ENCODE peak calls at places on chromosomes 3 and 15, in ten cellular contexts. V is A549, P is cardiac muscle cell, O is K562, F is esophagus squamous epithelium, T is H9, Z is DND-41, W is sigmoid colon, B is tibial artery, Y is heart right ventricle. N is an unnamed sample. For H3K4me1, the result is how much of the 10 kb centered on the place peaks cover.

GRCh38 chr3:150074697-150075416 is 104.2 kb upstream of the PFN2 start:
- DNase-seq in V (no peak), P (no peak), O (no peak), F (no peak), T (no peak), Z (no peak), W (no peak), B (no peak), Y (no peak), N (no peak)

GRCh38 chr3:29757054-29757777 is 476.3 kb downstream of the RBMS3 start:
- DNase-seq in V (no peak), P (peak), O (no peak), F (no peak), T (no peak), Z (no peak), W (no peak), B (no peak), Y (no peak), N (no peak)

GRCh38 chr3:46716461-46717441 is 918 bp downstream of the PRSS50 start:
- DNase-seq in V (no peak), P (no peak), O (no peak), F (no peak), T (no peak), Z (peak), W (peak), B (peak), Y (peak), N (peak)

GRCh38 chr15:29859981-29860745 is 37.9 kb upstream of the TJP1 start:
- DNase-seq in V (no peak), P (peak), O (no peak), F (no peak), T (no peak), Z (no peak), W (no peak), B (no peak), Y (no peak), N (no peak)

GRCh38 chr3:60912876-60913275 is 338.4 kb downstream of the FHIT start:
- DNase-seq in V (peak), P (no peak), O (no peak), F (no peak), T (no peak), Z (no peak), W (no peak), B (no peak), Y (no peak), N (no peak)

GRCh38 chr3:27644936-27645335 is 77.2 kb downstream of the EOMES start:
- DNase-seq in V (no peak), P (no peak), O (no peak), F (no peak), T (no peak), Z (no peak), W (no peak), B (no peak), Y (no peak), N (no peak)

GRCh38 chr3:184361532-184361931 is at the start of the genes CLCN2 and POLR2H:
- DNase-seq in V (peak), P (peak), O (peak), F (no peak), T (peak), Z (peak), W (no peak), B (peak), Y (peak), N (no peak)

GRCh38 chr15:59281699-59282098 is 75.1 kb downstream of the LDHAL6B start:
- DNase-seq in V (no peak), P (no peak), O (no peak), F (no peak), T (no peak), Z (no peak), W (no peak), B (no peak), Y (no peak), N (no peak)

GRCh38 chr3:67561995-67562394 is 92.4 kb downstream of the SUCLG2 start:
- DNase-seq in V (peak), P (no peak), O (no peak), F (no peak), T (no peak), Z (no peak), W (no peak), B (no peak), Y (no peak), N (no peak)

GRCh38 chr15:79562538-79563298 is 130.6 kb downstream of the MINAR1 start:
- DNase-seq in V (no peak), P (no peak), O (no peak), F (no peak), T (no peak), Z (no peak), W (no peak), B (no peak), Y (no peak), N (no peak)

GRCh38 chr3:74033366-74033765 is 408.6 kb upstream of the PDZRN3 start:
- DNase-seq in V (no peak), P (no peak), O (no peak), F (no peak), T (no peak), Z (no peak), W (no peak), B (no peak), Y (no peak), N (no peak)

GRCh38 chr3:151439652-151440125 is 21.2 kb downstream of the IGSF10 start:
- DNase-seq in V (peak), P (peak), O (peak), F (no peak), T (no peak), Z (peak), W (no peak), B (no peak), Y (no peak), N (no peak)

GRCh38 chr3:180135101-180135500 is 98.4 kb upstream of the PEX5L start:
- DNase-seq in V (no peak), P (no peak), O (no peak), F (no peak), T (no peak), Z (no peak), W (no peak), B (no peak), Y (no peak), N (no peak)

GRCh38 chr15:75455982-75456531 is 4.6 kb upstream of the SIN3A start:
- DNase-seq in V (peak), P (peak), O (no peak), F (no peak), T (peak), Z (peak), W (no peak), B (peak), Y (no peak), N (no peak)

GRCh38 chr3:42652611-42653302 is 740 bp upstream of the ZBTB47 start:
- DNase-seq in V (peak), P (peak), O (peak), F (no peak), T (peak), Z (no peak), W (peak), B (peak), Y (peak), N (peak)
- H3K4me1 ChIP-seq in V (under half), P (under half), O (under half), F (under half), T (under half), Z (under half), W (half or more), B (half or more), Y (half or more), N (under half)

DNA sequence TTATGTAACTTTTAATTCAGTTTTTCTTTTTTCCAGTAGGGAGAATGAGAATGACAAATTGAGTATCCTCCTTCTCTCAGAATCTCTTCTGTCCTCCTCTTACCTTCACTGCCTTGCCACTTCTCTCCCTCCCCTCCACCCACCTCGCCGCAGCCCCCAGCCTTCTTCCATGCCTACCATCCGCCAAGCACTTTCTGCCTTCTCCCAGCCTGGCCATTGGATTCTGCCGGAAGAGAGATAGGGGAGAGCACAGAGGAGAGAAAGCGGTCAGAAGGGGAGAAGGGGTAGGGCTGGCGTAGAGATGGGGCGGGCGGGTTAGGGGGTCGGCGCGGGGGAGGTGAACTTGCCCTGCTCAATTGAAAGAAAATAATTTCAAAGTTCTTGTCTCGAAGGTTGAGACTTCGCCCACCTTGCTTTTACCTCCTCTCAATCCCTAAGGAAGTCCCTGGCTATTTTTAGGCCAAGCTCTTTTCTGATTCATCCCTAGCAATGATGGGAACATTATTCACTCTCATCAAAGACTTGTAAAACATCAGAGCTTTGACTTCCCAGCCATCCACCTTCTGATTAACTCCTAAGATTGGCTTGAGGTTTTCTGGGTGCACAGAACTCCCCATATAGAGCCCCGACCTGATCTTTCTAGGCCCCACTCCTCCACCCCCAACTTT is 802 bp downstream of the C3orf52 start:
- DNase-seq in V (peak), P (peak), O (peak), F (no peak), T (no peak), Z (no peak), W (no peak), B (no peak), Y (no peak), N (no peak)
- TF ChIP-seq CTCF in V (no peak), P (no peak), O (no peak), F (no peak), T (no peak), Z (no peak), W (no peak), B (no peak), Y (no peak), N (no peak)

DNA sequence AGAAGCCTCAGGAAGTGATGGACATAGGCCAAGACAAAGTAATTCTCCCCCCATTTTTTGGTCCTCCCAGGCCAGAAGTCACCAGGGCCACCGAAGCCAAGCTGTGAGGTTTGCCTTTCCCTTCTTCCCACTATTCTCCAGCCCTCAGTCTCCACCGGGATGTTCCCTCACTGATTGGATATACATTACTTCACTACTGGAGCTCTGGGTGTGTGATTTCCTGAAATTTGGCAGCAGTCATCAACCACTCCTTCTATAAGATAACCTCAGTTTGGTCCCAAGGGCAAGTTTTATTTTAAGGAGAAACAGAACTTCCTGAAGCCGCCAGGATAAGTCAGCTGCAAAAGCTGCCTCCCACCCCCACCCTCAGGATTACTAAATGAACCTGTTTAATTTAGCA is 11.3 kb downstream of the SLCO2A1 start:
- DNase-seq in V (no peak), P (peak), O (no peak), F (no peak), T (no peak), Z (no peak), W (peak), B (no peak), Y (no peak), N (no peak)
- H3K4me1 ChIP-seq in V (under half), P (under half), O (under half), F (under half), T (under half), Z (under half), W (under half), B (under half), Y (under half), N (under half)

DNA sequence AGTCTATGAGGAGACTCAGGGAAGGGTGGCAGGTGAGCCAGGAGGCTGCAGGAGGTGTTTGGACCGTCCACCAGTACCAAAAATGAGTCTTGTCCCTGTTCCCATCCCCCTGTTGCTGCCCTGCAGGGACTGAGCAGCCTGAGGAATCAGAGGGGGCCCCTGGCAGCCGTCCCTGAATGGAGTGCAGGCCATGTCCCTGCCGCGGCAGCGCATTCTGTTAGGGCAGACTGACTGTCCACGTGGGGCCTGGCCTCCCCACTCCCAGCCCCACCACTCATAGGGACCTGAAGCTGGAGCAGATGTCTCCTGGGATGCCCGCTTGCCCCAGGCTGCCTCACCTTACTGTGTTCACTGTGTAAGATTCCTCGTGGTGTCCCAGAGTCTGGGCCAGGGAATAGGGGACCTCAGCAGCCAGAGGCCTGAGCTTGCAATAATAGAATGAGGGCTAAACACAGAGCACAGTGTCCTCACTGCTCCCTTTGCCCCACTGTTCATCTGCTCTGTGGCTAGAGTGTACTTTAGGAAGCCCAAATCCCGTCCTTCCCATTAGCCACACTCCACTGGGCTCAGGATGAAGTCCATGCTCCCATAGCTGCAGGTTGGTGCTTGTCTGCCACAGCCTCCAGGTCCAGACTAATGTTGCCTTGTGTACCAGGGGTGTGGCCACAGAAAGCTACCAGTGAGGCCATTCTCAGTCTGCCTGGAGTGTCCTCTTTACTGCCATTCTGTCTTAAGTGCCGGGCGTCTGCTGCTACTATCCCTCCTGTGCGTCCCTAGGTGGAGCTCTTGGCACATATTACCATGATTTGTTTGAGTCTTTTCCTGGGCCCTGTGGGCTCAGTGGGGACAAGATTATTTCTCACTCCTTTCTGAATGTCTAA is 63.2 kb downstream of the HCN4 start:
- DNase-seq in V (peak), P (peak), O (peak), F (no peak), T (peak), Z (peak), W (no peak), B (no peak), Y (no peak), N (no peak)
- TF ChIP-seq CTCF in V (peak), P (peak), O (peak), F (peak), T (peak), Z (peak), W (no peak), B (no peak), Y (peak), N (no peak)

GRCh38 chr15:63826513-63826912 is 7.2 kb downstream of the HERC1 start:
- DNase-seq in V (peak), P (peak), O (no peak), F (no peak), T (no peak), Z (no peak), W (no peak), B (no peak), Y (no peak), N (no peak)
- H3K4me1 ChIP-seq in V (under half), P (under half), O (under half), F (under half), T (under half), Z (under half), W (under half), B (under half), Y (half or more), N (under half)